ENCODE peak calls at places on chromosomes 7 and 10, in five cellular contexts. R is Caco-2, S is right lobe of liver, L is cardiac fibroblast, W is H9. G is an unnamed sample.

GRCh38 chr10:114260366-114260765 is 21.3 kb downstream of the VWA2 start:
- DNase-seq in R (no peak), S (no peak), L (no peak), W (no peak), G (no peak)

GRCh38 chr10:79056736-79057391 is 11.9 kb upstream of the ZMIZ1 start:
- DNase-seq in R (no peak), S (peak), L (no peak), W (no peak), G (peak)

GRCh38 chr10:3339121-3339520 is 166.5 kb upstream of the PITRM1 start:
- DNase-seq in R (no peak), S (no peak), L (no peak), W (no peak), G (no peak)

GRCh38 chr7:12888727-12889126 is 201.3 kb downstream of the ARL4A start:
- DNase-seq in R (no peak), S (no peak), L (peak), W (no peak), G (no peak)

GRCh38 chr10:4281207-4281825 is 496.3 kb upstream of the KLF6 start:
- DNase-seq in R (no peak), S (no peak), L (peak), W (no peak), G (no peak)

GRCh38 chr7:47252706-47253105 is 329.2 kb downstream of the TNS3 start:
- DNase-seq in R (no peak), S (no peak), L (no peak), W (no peak), G (no peak)

GRCh38 chr7:141333459-141333858 is 217.8 kb upstream of the AGK start:
- DNase-seq in R (peak), S (no peak), L (no peak), W (peak), G (no peak)

GRCh38 chr10:113947138-113948011 is 92.9 kb downstream of the NHLRC2 start:
- DNase-seq in R (peak), S (no peak), L (no peak), W (no peak), G (no peak)

GRCh38 chr7:116715087-116715486 is 43.1 kb downstream of the MET start:
- DNase-seq in R (no peak), S (no peak), L (no peak), W (no peak), G (no peak)

GRCh38 chr10:52779541-52780390 is 7.2 kb upstream of the MBL2 start:
- DNase-seq in R (peak), S (peak), L (peak), W (peak), G (no peak)

GRCh38 chr10:124573726-124574455 is 112.3 kb downstream of the LHPP start:
- DNase-seq in R (no peak), S (no peak), L (no peak), W (no peak), G (peak)

GRCh38 chr7:47435889-47436312 is 146.0 kb downstream of the TNS3 start:
- DNase-seq in R (peak), S (no peak), L (peak), W (peak), G (no peak)

GRCh38 chr7:151822541-151823181 is 54.3 kb downstream of the PRKAG2 start:
- DNase-seq in R (no peak), S (peak), L (no peak), W (no peak), G (peak)

GRCh38 chr7:68964060-68964459 is 634.2 kb upstream of the AUTS2 start:
- DNase-seq in R (no peak), S (no peak), L (no peak), W (no peak), G (no peak)

GRCh38 chr10:8331896-8332729 is 277.6 kb downstream of the GATA3 start:
- DNase-seq in R (peak), S (no peak), L (peak), W (peak), G (no peak)

GRCh38 chr10:24449334-24449740 is 240.4 kb downstream of the KIAA1217 start:
- DNase-seq in R (no peak), S (no peak), L (peak), W (no peak), G (no peak)

GRCh38 chr10:119412831-119413737 is 129.4 kb downstream of the RGS10 start:
- DNase-seq in R (peak), S (no peak), L (peak), W (peak), G (no peak)

GRCh38 chr7:146709628-146710027 is 593.0 kb downstream of the CNTNAP2 start:
- DNase-seq in R (peak), S (no peak), L (no peak), W (no peak), G (no peak)

GRCh38 chr7:151893405-151893923 is 16.5 kb upstream of the PRKAG2 start:
- DNase-seq in R (no peak), S (peak), L (no peak), W (no peak), G (no peak)

GRCh38 chr10:80708808-80709207 is 171.1 kb downstream of the SH2D4B start:
- DNase-seq in R (no peak), S (no peak), L (no peak), W (no peak), G (no peak)

GRCh38 chr7:143216151-143216550 is 5.7 kb upstream of the TAS2R40 start:
- DNase-seq in R (no peak), S (no peak), L (peak), W (no peak), G (no peak)

GRCh38 chr10:123704812-123705211 is 38.7 kb downstream of the GPR26 start:
- DNase-seq in R (no peak), S (no peak), L (no peak), W (no peak), G (no peak)

GRCh38 chr7:43768894-43769272 is 10.4 kb downstream of the BLVRA start:
- DNase-seq in R (no peak), S (no peak), L (no peak), W (no peak), G (no peak)

GRCh38 chr7:81816312-81816711 is 46.5 kb upstream of the HGF start:
- DNase-seq in R (no peak), S (no peak), L (no peak), W (no peak), G (no peak)

GRCh38 chr10:10528563-10528910 is 489.1 kb upstream of the CELF2 start:
- DNase-seq in R (no peak), S (no peak), L (peak), W (no peak), G (no peak)

GRCh38 chr10:3140280-3140679 is 32.3 kb downstream of the PITRM1 start:
- DNase-seq in R (no peak), S (no peak), L (no peak), W (no peak), G (no peak)

GRCh38 chr10:130560573-130560972 is 424.4 kb downstream of the GLRX3 start:
- DNase-seq in R (no peak), S (no peak), L (no peak), W (peak), G (no peak)

GRCh38 chr7:34672430-34672829 is 14.4 kb downstream of the NPSR1 start:
- DNase-seq in R (no peak), S (no peak), L (peak), W (no peak), G (no peak)

GRCh38 chr7:17234398-17235021 is 63.9 kb upstream of the AHR start:
- DNase-seq in R (peak), S (no peak), L (peak), W (no peak), G (no peak)

GRCh38 chr10:73809061-73809818 is 2.2 kb downstream of the NDST2 start:
- DNase-seq in R (no peak), S (no peak), L (no peak), W (no peak), G (no peak)

GRCh38 chr10:33271969-33272583 is 62.4 kb downstream of the NRP1 start:
- DNase-seq in R (no peak), S (no peak), L (peak), W (no peak), G (no peak)

GRCh38 chr10:52258791-52259427 is 55.2 kb upstream of the DKK1 start:
- DNase-seq in R (no peak), S (no peak), L (no peak), W (no peak), G (no peak)

GRCh38 chr10:73117976-73118743 is 7.9 kb downstream of the NUDT13 start:
- DNase-seq in R (peak), S (no peak), L (peak), W (no peak), G (no peak)

GRCh38 chr7:44559485-44559884 is 14.2 kb downstream of the DDX56 start:
- DNase-seq in R (no peak), S (peak), L (no peak), W (no peak), G (no peak)

GRCh38 chr10:4316166-4316810 is 509.7 kb upstream of the AKR1E2 start:
- DNase-seq in R (no peak), S (no peak), L (peak), W (no peak), G (no peak)

GRCh38 chr7:132654150-132654549 is 77.9 kb upstream of the PLXNA4 start:
- DNase-seq in R (peak), S (no peak), L (peak), W (peak), G (no peak)

GRCh38 chr7:29377718-29378117 is 183.1 kb downstream of the CHN2 start:
- DNase-seq in R (no peak), S (no peak), L (no peak), W (no peak), G (no peak)

GRCh38 chr7:2606539-2606936 is 25.2 kb upstream of the TTYH3 start:
- DNase-seq in R (no peak), S (no peak), L (no peak), W (no peak), G (no peak)

GRCh38 chr10:103812004-103812403 is 43.4 kb downstream of the SH3PXD2A start:
- DNase-seq in R (no peak), S (peak), L (no peak), W (no peak), G (peak)

GRCh38 chr10:116183733-116184447 is 89.1 kb downstream of the GFRA1 start:
- DNase-seq in R (peak), S (no peak), L (peak), W (peak), G (no peak)
- TF ChIP-seq CTCF in R (no peak), S (no peak), L (no peak), W (no peak), G (no peak)

GRCh38 chr7:41942468-41943097 is 239.7 kb upstream of the INHBA start:
- DNase-seq in R (peak), S (peak), L (peak), W (peak), G (no peak)

GRCh38 chr7:41943098-41943577 is 240.2 kb upstream of the INHBA start:
- DNase-seq in R (peak), S (peak), L (peak), W (peak), G (no peak)

GRCh38 chr7:41938371-41938770 is 235.5 kb upstream of the INHBA start:
- DNase-seq in R (no peak), S (no peak), L (no peak), W (no peak), G (no peak)

DNA sequence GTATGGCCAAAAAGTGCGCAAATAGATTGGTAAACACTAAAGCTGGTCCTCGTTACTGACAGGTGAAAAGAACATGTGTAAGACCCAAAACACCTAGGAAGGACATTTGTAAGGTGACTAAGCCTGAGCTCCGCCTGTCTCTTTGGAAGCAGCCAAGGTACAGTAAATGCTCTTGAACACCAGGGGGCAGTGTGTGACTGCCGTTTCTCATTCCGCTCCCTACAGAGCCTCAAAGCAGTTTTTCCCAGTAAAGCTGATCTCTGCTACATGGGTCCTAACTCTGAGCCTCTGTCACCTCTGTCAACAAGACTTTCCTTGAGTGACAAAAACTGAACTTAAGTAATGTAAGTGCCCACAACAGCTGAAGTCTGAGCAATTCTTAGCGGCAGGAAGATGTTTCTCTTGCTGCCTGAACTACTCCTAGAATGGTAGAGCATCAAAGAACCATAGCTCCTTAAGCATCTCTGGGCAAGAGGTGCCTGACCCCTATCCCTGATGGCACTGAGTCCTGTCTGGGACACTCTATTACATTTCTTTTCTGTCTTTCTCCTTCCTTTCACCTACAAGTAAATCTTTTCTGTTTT is 238.0 kb upstream of the INHBA start:
- DNase-seq in R (peak), S (peak), L (peak), W (peak), G (no peak)
- TF ChIP-seq CTCF in R (peak), S (peak), L (peak), W (peak), G (peak)

GRCh38 chr7:27640914-27641570 is 21.6 kb downstream of the HIBADH start:
- DNase-seq in R (peak), S (peak), L (peak), W (no peak), G (no peak)

GRCh38 chr7:27635728-27636127 is 27.0 kb downstream of the HIBADH start:
- DNase-seq in R (no peak), S (no peak), L (no peak), W (no peak), G (no peak)

GRCh38 chr7:27633062-27633461 is 29.6 kb downstream of the HIBADH start:
- DNase-seq in R (no peak), S (no peak), L (no peak), W (no peak), G (no peak)

GRCh38 chr7:27634892-27635538 is 27.7 kb downstream of the HIBADH start:
- DNase-seq in R (no peak), S (no peak), L (no peak), W (no peak), G (no peak)

GRCh38 chr7:27636326-27637006 is 26.2 kb downstream of the HIBADH start:
- DNase-seq in R (no peak), S (no peak), L (peak), W (no peak), G (no peak)
- TF ChIP-seq CTCF in R (no peak), S (no peak), L (no peak), W (peak), G (peak)

GRCh38 chr7:38975944-38976392 is 1.7 kb upstream of the POU6F2 start:
- DNase-seq in R (no peak), S (no peak), L (no peak), W (peak), G (peak)
- TF ChIP-seq CTCF in R (no peak), S (no peak), L (no peak), W (peak), G (no peak)

GRCh38 chr10:97174937-97175336 is 10.8 kb downstream of the SLIT1 start:
- DNase-seq in R (no peak), S (no peak), L (no peak), W (no peak), G (no peak)
- TF ChIP-seq CTCF in R (no peak), S (no peak), L (no peak), W (no peak), G (no peak)

DNA sequence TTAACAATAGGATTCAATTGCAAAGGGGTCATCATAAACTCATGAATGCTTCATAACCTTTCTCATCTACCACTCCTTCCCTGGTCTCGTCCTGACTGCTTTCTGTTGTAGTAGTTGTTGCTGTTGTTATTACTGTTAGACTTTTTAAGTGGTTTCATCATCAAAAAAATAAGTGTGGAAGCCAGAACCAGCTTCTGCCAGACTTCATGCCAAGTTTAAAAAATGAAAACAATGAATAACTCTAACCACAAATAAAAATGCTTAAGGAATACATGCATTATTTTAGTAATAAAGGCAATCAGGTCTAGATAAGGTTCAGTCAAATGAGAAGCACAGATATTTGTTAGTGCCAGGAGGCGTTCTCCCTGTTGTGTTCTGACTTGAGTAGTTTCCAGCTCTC is 85.4 kb downstream of the PCLO start:
- DNase-seq in R (no peak), S (no peak), L (peak), W (no peak), G (no peak)
- TF ChIP-seq CTCF in R (no peak), S (no peak), L (no peak), W (no peak), G (no peak)

DNA sequence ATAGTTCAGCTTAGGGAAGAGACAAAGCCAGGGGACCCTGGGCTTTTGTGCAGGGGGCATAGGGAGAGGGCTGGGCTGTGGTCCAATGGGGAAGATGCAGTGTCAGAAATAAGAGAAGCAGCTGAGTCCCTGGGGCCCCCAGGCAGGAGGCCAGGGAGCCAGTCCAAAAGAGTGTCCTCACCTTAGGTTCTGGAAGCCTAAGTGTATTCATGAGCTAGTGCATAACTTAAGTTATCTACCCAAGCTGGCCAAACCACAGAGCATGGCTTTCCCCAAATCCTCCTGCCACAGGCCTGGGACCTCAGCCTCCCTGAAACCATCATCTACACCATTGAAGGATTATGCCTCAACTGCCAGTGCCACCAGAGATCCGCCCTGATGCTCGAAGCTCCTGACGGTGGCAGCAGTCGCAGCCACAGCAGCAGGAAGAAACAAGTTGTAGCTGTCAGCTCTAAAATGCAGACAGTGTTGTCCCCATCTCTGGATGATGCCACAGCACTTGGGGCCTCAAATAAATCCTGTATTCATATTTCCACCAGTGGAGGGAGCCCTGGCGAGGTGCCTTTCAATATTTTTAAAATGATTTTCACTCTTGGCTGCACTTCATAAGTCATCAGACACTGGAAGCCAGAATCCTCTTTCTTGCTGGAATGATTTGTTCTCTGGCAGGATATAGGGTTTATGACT is 574.6 kb downstream of the GRID1 start:
- DNase-seq in R (peak), S (no peak), L (peak), W (no peak), G (peak)
- TF ChIP-seq CTCF in R (no peak), S (peak), L (no peak), W (peak), G (peak)

GRCh38 chr10:117553815-117554172 is 11.2 kb downstream of the EMX2 start:
- DNase-seq in R (no peak), S (no peak), L (no peak), W (no peak), G (no peak)

GRCh38 chr10:117552156-117552620 is 9.6 kb downstream of the EMX2 start:
- DNase-seq in R (peak), S (no peak), L (no peak), W (peak), G (no peak)

GRCh38 chr10:117554371-117554770 is 11.8 kb downstream of the EMX2 start:
- DNase-seq in R (no peak), S (no peak), L (no peak), W (no peak), G (no peak)

GRCh38 chr10:117552759-117553158 is 10.2 kb downstream of the EMX2 start:
- DNase-seq in R (no peak), S (no peak), L (no peak), W (no peak), G (no peak)

DNA sequence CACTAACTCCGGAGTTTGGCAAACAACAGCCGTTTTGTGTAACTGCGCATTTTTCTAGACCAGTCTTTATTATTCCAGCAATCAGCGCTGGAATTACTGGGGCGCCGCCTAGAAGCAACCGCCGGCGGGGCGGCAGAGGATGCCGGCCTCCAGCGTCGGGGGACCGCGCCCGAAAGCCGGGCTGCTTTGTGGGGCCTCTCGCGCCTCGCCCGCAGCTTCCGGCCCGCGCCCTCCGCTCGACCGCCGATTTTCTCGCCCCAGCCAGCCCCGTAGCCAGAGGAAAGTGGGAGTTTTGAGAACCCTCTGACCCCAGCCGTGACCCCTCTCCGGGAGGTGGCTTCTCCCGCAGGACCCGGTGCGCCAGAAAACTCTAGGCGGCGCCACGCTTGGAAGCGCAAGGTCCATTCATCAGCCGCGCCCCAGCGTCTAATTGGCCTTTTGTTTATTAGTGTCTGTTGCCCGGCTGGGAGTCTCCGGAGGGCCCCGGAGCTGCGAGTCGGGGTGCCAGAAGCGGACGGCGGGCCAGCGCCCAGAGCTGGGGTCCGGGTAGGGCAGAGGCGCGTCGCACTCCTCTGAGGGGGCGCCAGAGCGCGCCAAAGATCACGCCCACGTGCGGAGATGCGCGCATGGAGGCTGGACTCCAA is 10.7 kb downstream of the EMX2 start:
- DNase-seq in R (no peak), S (no peak), L (no peak), W (peak), G (no peak)
- TF ChIP-seq CTCF in R (no peak), S (no peak), L (no peak), W (peak), G (peak)